ENCODE peak calls at places on chromosomes 12 and 14, in nine cellular contexts. U is NCI-H1105; A is NCI-H2107; K is HTR-8/SVneo; B is activated T-helper 1 cell treated with Interleukin-2 at 50 U/mL for 16 hours; E is naive thymus-derived CD4-positive, alpha-beta T cell; I is heart left ventricle; P is HS-5; M is T-helper 2 cell. G is an unnamed sample.

GRCh38 chr12:126538888-126539287 is 1473.7 kb downstream of the AACS start:
- DNase-seq in I (no peak), P (no peak), A (no peak), K (no peak), M (no peak), B (no peak), U (no peak), E (no peak), G (no peak)

GRCh38 chr12:106673151-106673550 is 90.3 kb downstream of the RFX4 start:
- DNase-seq in I (no peak), P (no peak), U (no peak), K (no peak), A (no peak), M (no peak), B (no peak), E (no peak), G (no peak)

GRCh38 chr12:24937553-24938244 is 11.2 kb downstream of the BCAT1 start:
- DNase-seq in I (no peak), A (no peak), K (no peak), P (no peak), U (no peak), B (no peak), E (no peak), M (no peak), G (no peak)

GRCh38 chr12:586318-587071 is 76.8 kb downstream of the NINJ2 start:
- DNase-seq in I (no peak), B (no peak), U (no peak), A (no peak), K (no peak), M (no peak), P (no peak), E (no peak), G (no peak)

GRCh38 chr12:47867496-47867941 is 37.3 kb downstream of the VDR start:
- DNase-seq in M (no peak), E (no peak), A (no peak), I (no peak), U (no peak), B (no peak), K (peak), P (peak), G (peak)

GRCh38 chr12:68240079-68240478 is 13.3 kb downstream of the IL22 start:
- DNase-seq in A (no peak), M (no peak), K (peak), P (no peak), E (no peak), B (no peak), I (no peak), U (no peak), G (peak)

GRCh38 chr12:176321-177181 is 37.4 kb downstream of the SLC6A12 start:
- DNase-seq in P (peak), E (no peak), K (peak), U (no peak), B (no peak), M (no peak), A (no peak), I (peak), G (no peak)

GRCh38 chr14:23936084-23936829 is 17.3 kb upstream of the DHRS4 start:
- DNase-seq in I (no peak), U (no peak), B (no peak), P (no peak), K (no peak), E (no peak), M (no peak), A (no peak), G (no peak)

GRCh38 chr12:105083551-105084105 is 630 bp downstream of the ALDH1L2 start:
- DNase-seq in A (peak), U (no peak), M (no peak), B (no peak), E (no peak), K (no peak), I (peak), P (peak), G (no peak)